ENCODE peak calls at places on chromosomes 2 and 18, in eight cellular contexts. N is astrocyte of the spinal cord, O is iPS DF 6.9, U is H54, P is memory B cell, J is Right ventricle myocardium superior, G is Peyer's patch, L is HuH-7. C is an unnamed sample.

GRCh38 chr2:36453652-36454051 is 98.1 kb downstream of the CRIM1 start:
- DNase-seq in P (no peak), G (no peak), U (no peak), N (peak; percentile 40), L (no peak), J (no peak), O (no peak), C (no peak)

GRCh38 chr2:99722726-99723125 is 232.9 kb upstream of the REV1 start:
- DNase-seq in U (no peak), O (no peak), J (no peak), N (peak; percentile 33), L (no peak), G (no peak), P (no peak), C (no peak)

GRCh38 chr2:105437708-105438103 is 38.9 kb upstream of the FHL2 start:
- DNase-seq in L (no peak), U (no peak), N (peak; percentile 80), O (no peak), J (no peak), P (no peak), G (no peak), C (no peak)

GRCh38 chr2:238379096-238379810 is 47.5 kb upstream of the ASB1 start:
- DNase-seq in O (no peak), G (no peak), N (peak; percentile 44), P (no peak), J (no peak), L (no peak), U (peak; percentile 45), C (no peak)

GRCh38 chr2:20314562-20315521 is 35.8 kb downstream of the PUM2 start:
- DNase-seq in P (no peak), L (no peak), N (peak; percentile 30), U (no peak), G (no peak), J (no peak), O (no peak), C (no peak)

GRCh38 chr2:98476192-98476868 is 31.7 kb downstream of the INPP4A start:
- DNase-seq in O (no peak), L (no peak), N (no peak), U (no peak), G (no peak), P (no peak), J (no peak), C (no peak)

GRCh38 chr2:240184198-240184590 is 43.7 kb upstream of the OTOS start:
- DNase-seq in J (no peak), O (no peak), P (no peak), G (no peak), N (no peak), U (no peak), L (no peak), C (no peak)

GRCh38 chr2:74528600-74529356 is 728 bp downstream of the AUP1 start:
- DNase-seq in P (no peak), O (no peak), U (no peak), N (no peak), J (no peak), G (no peak), L (no peak), C (peak; percentile 73)

GRCh38 chr2:61162721-61163120 is 733 bp downstream of the C2orf74 start:
- DNase-seq in U (no peak), N (no peak), J (no peak), G (no peak), P (no peak), L (no peak), O (no peak), C (no peak)

GRCh38 chr2:226766352-226767055 is 33.1 kb downstream of the IRS1 start:
- DNase-seq in G (no peak), L (no peak), P (no peak), U (no peak), O (no peak), J (no peak), N (peak; percentile 23), C (no peak)

GRCh38 chr18:23422751-23423418 is 30.2 kb upstream of the RIOK3 start:
- DNase-seq in J (peak; percentile 53), U (peak; percentile 33), L (peak; percentile 23), G (peak; percentile 86), P (peak; percentile 32), N (no peak), O (no peak), C (peak; percentile 70)

GRCh38 chr2:106562826-106563594 is 75.8 kb downstream of the CD8B2 start:
- DNase-seq in N (no peak), J (no peak), O (no peak), L (no peak), U (no peak), P (no peak), G (no peak), C (no peak)

GRCh38 chr2:236286866-236287545 is 22.8 kb upstream of the ASB18 start:
- DNase-seq in U (peak; percentile 63), N (peak; percentile 2), O (no peak), L (no peak), J (no peak), P (no peak), G (no peak), C (peak; percentile 18)

GRCh38 chr2:26173596-26174482 is 951 bp downstream of the GAREM2 start:
- DNase-seq in N (no peak), O (no peak), G (no peak), P (no peak), J (no peak), L (no peak), U (no peak), C (peak; percentile 76)

GRCh38 chr2:75493230-75493629 is 67.5 kb downstream of the EVA1A start:
- DNase-seq in N (no peak), O (no peak), P (no peak), G (no peak), L (peak; percentile 42), J (no peak), U (no peak), C (peak; percentile 65)

GRCh38 chr2:27961997-27962396 is 71.5 kb downstream of the BABAM2 start:
- DNase-seq in O (no peak), L (no peak), P (no peak), J (no peak), U (no peak), G (no peak), N (peak; percentile 40), C (no peak)

GRCh38 chr18:59551902-59552635 is 145.2 kb downstream of the CCBE1 start:
- DNase-seq in G (no peak), U (no peak), L (no peak), J (peak; percentile 72), P (no peak), O (no peak), N (no peak), C (no peak)

GRCh38 chr2:173623411-173624076 is 268.9 kb downstream of the CDCA7 start:
- DNase-seq in P (no peak), L (peak; percentile 9), O (no peak), J (no peak), G (no peak), U (no peak), N (no peak), C (no peak)

GRCh38 chr2:160334028-160334729 is 134.1 kb upstream of the ITGB6 start:
- DNase-seq in L (no peak), O (no peak), G (no peak), P (no peak), N (peak; percentile 66), J (no peak), U (no peak), C (no peak)

GRCh38 chr18:2881490-2882195 is 34.8 kb downstream of the EMILIN2 start:
- DNase-seq in U (no peak), N (peak; percentile 85), P (no peak), G (no peak), L (no peak), O (no peak), J (peak; percentile 77), C (peak; percentile 92)

GRCh38 chr2:30514861-30515435 is 67.9 kb downstream of the LCLAT1 start:
- DNase-seq in O (no peak), U (no peak), J (no peak), L (no peak), P (no peak), N (no peak), G (no peak), C (no peak)

GRCh38 chr18:45651269-45651668 is 36.0 kb downstream of the SLC14A2 start:
- DNase-seq in G (no peak), J (no peak), O (no peak), N (no peak), P (no peak), L (no peak), U (no peak), C (no peak)

GRCh38 chr18:43587538-43588153 is 310.4 kb upstream of the SYT4 start:
- DNase-seq in U (no peak), G (no peak), P (no peak), O (no peak), L (peak; percentile 16), J (no peak), N (peak; percentile 46), C (no peak)

GRCh38 chr18:45352874-45353273 is 262.4 kb upstream of the SLC14A2 start:
- DNase-seq in O (no peak), P (no peak), L (no peak), N (no peak), J (no peak), U (no peak), G (no peak), C (no peak)

GRCh38 chr2:216634317-216635148 is 1.3 kb downstream of the IGFBP2 start:
- DNase-seq in J (no peak), G (no peak), N (peak; percentile 33), P (no peak), U (no peak), O (no peak), L (no peak), C (no peak)

GRCh38 chr2:104891145-104891544 is 37.2 kb downstream of the POU3F3 start:
- DNase-seq in L (no peak), G (no peak), J (no peak), N (no peak), P (no peak), O (no peak), U (no peak), C (no peak)

GRCh38 chr2:6914829-6915228 is 2.4 kb upstream of the RNF144A start:
- DNase-seq in U (peak; percentile 60), G (no peak), O (no peak), N (peak; percentile 54), L (no peak), P (no peak), J (no peak), C (no peak)

GRCh38 chr2:19673213-19673791 is 228.5 kb downstream of the TTC32 start:
- DNase-seq in L (peak; percentile 46), N (peak; percentile 41), U (no peak), J (peak; percentile 60), G (no peak), O (no peak), P (no peak), C (no peak)

GRCh38 chr2:65375723-65376122 is 56.7 kb downstream of the SPRED2 start:
- DNase-seq in O (no peak), N (no peak), L (no peak), J (no peak), G (no peak), P (no peak), U (no peak), C (no peak)

GRCh38 chr2:239763433-239764097 is 261.6 kb downstream of the NDUFA10 start:
- DNase-seq in N (no peak), J (peak; percentile 13), G (peak; percentile 29), L (no peak), O (no peak), U (no peak), P (no peak), C (no peak)

GRCh38 chr18:65235966-65236634 is 514.7 kb upstream of the CDH7 start:
- DNase-seq in G (no peak), N (peak; percentile 27), J (no peak), U (no peak), L (no peak), P (no peak), O (no peak), C (no peak)